ENCODE peak calls at places on chromosome 4, in nine cellular contexts. H is CD8-positive, alpha-beta T cell; L is amygdala; B is Peyer's patch; F is A673; G is iris pigment epithelial cell; I is amniotic stem cell; T is neural progenitor cell; P is H4. C is an unnamed sample.

GRCh38 chr4:38328963-38329729 is 334.9 kb upstream of the KLF3 start:
- DNase-seq in H (no peak), L (no peak), B (no peak), F (no peak), G (no peak), I (no peak), T (no peak), P (no peak), C (no peak)

GRCh38 chr4:1499465-1499864 is 93.2 kb upstream of the NKX1-1 start:
- DNase-seq in H (no peak), L (no peak), B (peak), F (no peak), G (no peak), I (no peak), T (no peak), P (no peak), C (no peak)

GRCh38 chr4:139734875-139735380 is 69.3 kb downstream of the MGST2 start:
- DNase-seq in H (peak), L (peak), B (peak), F (peak), G (peak), I (peak), T (peak), P (peak), C (peak)

GRCh38 chr4:143356493-143356892 is 19.8 kb downstream of the GAB1 start:
- DNase-seq in H (no peak), L (no peak), B (no peak), F (peak), G (no peak), I (no peak), T (no peak), P (no peak), C (no peak)

GRCh38 chr4:184932343-184932742 is 85.9 kb upstream of the HELT start:
- DNase-seq in H (no peak), L (no peak), B (no peak), F (no peak), G (no peak), I (no peak), T (peak), P (no peak), C (no peak)

GRCh38 chr4:18957721-18958120 is 936.2 kb upstream of the LCORL start:
- DNase-seq in H (no peak), L (no peak), B (no peak), F (no peak), G (no peak), I (no peak), T (no peak), P (no peak), C (no peak)

GRCh38 chr4:40515398-40516293 is 114.0 kb downstream of the RBM47 start:
- DNase-seq in H (no peak), L (no peak), B (peak), F (no peak), G (no peak), I (no peak), T (peak), P (peak), C (no peak)

GRCh38 chr4:95300304-95300703 is 248.5 kb downstream of the UNC5C start:
- DNase-seq in H (no peak), L (no peak), B (no peak), F (no peak), G (no peak), I (no peak), T (no peak), P (no peak), C (no peak)